ENCODE peak calls at places on chromosomes 4 and X, in ten cellular contexts. One of them, this sample, is unnamed.
A peak's percentile ranks its signal among the peaks of the same experiment; 100 is the strongest.

GRCh38 chr4:187019896-187020295 is 296.2 kb upstream of the FAT1 start:
- DNase-seq in fibroblast of lung: no peak
- DNase-seq in cardiac muscle cell: no peak
- DNase-seq in lung: no peak
- DNase-seq in astrocyte of the spinal cord: peak; percentile 24
- DNase-seq in bronchial epithelial cell: no peak
- DNase-seq in sigmoid colon: no peak
- DNase-seq in SK-N-SH: no peak
- DNase-seq in GM23338: peak; percentile 51
- DNase-seq in HFF-Myc: no peak
- DNase-seq in this sample: no peak

GRCh38 chr4:6191448-6192130 is 8.8 kb downstream of the JAKMIP1 start:
- DNase-seq in fibroblast of lung: no peak
- DNase-seq in cardiac muscle cell: no peak
- DNase-seq in lung: no peak
- DNase-seq in astrocyte of the spinal cord: no peak
- DNase-seq in bronchial epithelial cell: no peak
- DNase-seq in sigmoid colon: peak; percentile 30
- DNase-seq in SK-N-SH: no peak
- DNase-seq in GM23338: no peak
- DNase-seq in HFF-Myc: no peak
- DNase-seq in this sample: no peak

GRCh38 chrX:26845051-26845450 is 618.1 kb downstream of the PPP4R3C start:
- DNase-seq in fibroblast of lung: peak; percentile 84
- DNase-seq in cardiac muscle cell: no peak
- DNase-seq in lung: no peak
- DNase-seq in astrocyte of the spinal cord: peak; percentile 68
- DNase-seq in bronchial epithelial cell: no peak
- DNase-seq in sigmoid colon: no peak
- DNase-seq in SK-N-SH: no peak
- DNase-seq in GM23338: no peak
- DNase-seq in HFF-Myc: no peak
- DNase-seq in this sample: no peak

GRCh38 chr4:167842487-167842886 is 249.8 kb upstream of the ANXA10 start:
- DNase-seq in fibroblast of lung: no peak
- DNase-seq in cardiac muscle cell: no peak
- DNase-seq in lung: no peak
- DNase-seq in astrocyte of the spinal cord: no peak
- DNase-seq in bronchial epithelial cell: peak; percentile 75
- DNase-seq in sigmoid colon: no peak
- DNase-seq in SK-N-SH: no peak
- DNase-seq in GM23338: no peak
- DNase-seq in HFF-Myc: no peak
- DNase-seq in this sample: no peak

GRCh38 chrX:140040397-140040796 is 75.1 kb upstream of the CXorf66 start:
- DNase-seq in fibroblast of lung: no peak
- DNase-seq in cardiac muscle cell: no peak
- DNase-seq in lung: no peak
- DNase-seq in astrocyte of the spinal cord: peak; percentile 50
- DNase-seq in bronchial epithelial cell: peak; percentile 51
- DNase-seq in sigmoid colon: no peak
- DNase-seq in SK-N-SH: no peak
- DNase-seq in GM23338: no peak
- DNase-seq in HFF-Myc: no peak
- DNase-seq in this sample: no peak

GRCh38 chrX:30302957-30303356 is 6.2 kb downstream of the NR0B1 start:
- DNase-seq in fibroblast of lung: peak; percentile 37
- DNase-seq in cardiac muscle cell: no peak
- DNase-seq in lung: no peak
- DNase-seq in astrocyte of the spinal cord: no peak
- DNase-seq in bronchial epithelial cell: peak; percentile 57
- DNase-seq in sigmoid colon: no peak
- DNase-seq in SK-N-SH: no peak
- DNase-seq in GM23338: no peak
- DNase-seq in HFF-Myc: no peak
- DNase-seq in this sample: no peak

GRCh38 chr4:182808673-182809416 is 108.3 kb downstream of the DCTD start:
- DNase-seq in fibroblast of lung: no peak
- DNase-seq in cardiac muscle cell: no peak
- DNase-seq in lung: no peak
- DNase-seq in astrocyte of the spinal cord: no peak
- DNase-seq in bronchial epithelial cell: peak; percentile 34
- DNase-seq in sigmoid colon: no peak
- DNase-seq in SK-N-SH: no peak
- DNase-seq in GM23338: no peak
- DNase-seq in HFF-Myc: no peak
- DNase-seq in this sample: peak; percentile 18

GRCh38 chr4:188299161-188299560 is 159.9 kb downstream of the TRIML1 start:
- DNase-seq in fibroblast of lung: no peak
- DNase-seq in cardiac muscle cell: peak; percentile 7
- DNase-seq in lung: no peak
- DNase-seq in astrocyte of the spinal cord: no peak
- DNase-seq in bronchial epithelial cell: no peak
- DNase-seq in sigmoid colon: no peak
- DNase-seq in SK-N-SH: no peak
- DNase-seq in GM23338: no peak
- DNase-seq in HFF-Myc: no peak
- DNase-seq in this sample: no peak

GRCh38 chr4:98232202-98232601 is 29.0 kb upstream of the RAP1GDS1 start:
- DNase-seq in fibroblast of lung: peak; percentile 32
- DNase-seq in cardiac muscle cell: no peak
- DNase-seq in lung: no peak
- DNase-seq in astrocyte of the spinal cord: no peak
- DNase-seq in bronchial epithelial cell: peak; percentile 62
- DNase-seq in sigmoid colon: no peak
- DNase-seq in SK-N-SH: no peak
- DNase-seq in GM23338: no peak
- DNase-seq in HFF-Myc: peak; percentile 1
- DNase-seq in this sample: no peak

DNA sequence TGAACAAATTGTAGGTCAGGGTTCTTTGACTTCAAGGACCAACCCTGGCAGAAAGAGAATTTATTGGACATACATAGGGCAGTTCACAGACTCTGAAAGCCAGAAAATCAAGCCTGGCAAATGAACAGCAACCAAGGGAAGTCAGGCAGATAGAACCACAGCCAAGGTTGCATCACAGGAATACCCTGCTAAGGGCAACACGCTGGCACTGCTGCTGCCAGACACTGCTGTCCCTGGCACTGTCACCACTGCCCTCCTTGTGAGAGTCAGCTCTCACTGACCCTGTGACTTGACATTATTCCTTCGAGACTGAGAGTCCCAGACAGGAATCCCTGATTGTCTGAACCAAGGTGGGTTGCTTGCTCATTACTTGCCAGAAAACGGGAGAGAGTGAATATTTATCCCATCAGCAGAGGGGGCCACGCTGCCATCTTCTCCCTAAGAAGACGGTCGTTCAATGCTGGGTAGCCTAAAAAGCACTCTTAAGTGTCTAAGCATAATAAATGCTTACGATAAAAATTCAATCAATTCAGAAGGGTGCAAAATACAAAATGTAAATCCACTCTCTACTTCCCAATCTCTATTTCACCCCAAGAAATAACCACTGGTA is 23.2 kb upstream of the PTTG2 start:
- DNase-seq in fibroblast of lung: no peak
- DNase-seq in cardiac muscle cell: no peak
- DNase-seq in lung: no peak
- DNase-seq in astrocyte of the spinal cord: no peak
- DNase-seq in bronchial epithelial cell: no peak
- DNase-seq in sigmoid colon: no peak
- DNase-seq in SK-N-SH: no peak
- DNase-seq in GM23338: no peak
- DNase-seq in HFF-Myc: no peak
- DNase-seq in this sample: no peak
- TF ChIP-seq CTCF in fibroblast of lung: no peak
- TF ChIP-seq CTCF in cardiac muscle cell: no peak
- TF ChIP-seq CTCF in lung: no peak
- TF ChIP-seq CTCF in astrocyte of the spinal cord: no peak
- TF ChIP-seq CTCF in bronchial epithelial cell: no peak
- TF ChIP-seq CTCF in sigmoid colon: no peak
- TF ChIP-seq CTCF in SK-N-SH: no peak
- TF ChIP-seq CTCF in GM23338: no peak
- TF ChIP-seq CTCF in HFF-Myc: no peak
- TF ChIP-seq CTCF in this sample: no peak

DNA sequence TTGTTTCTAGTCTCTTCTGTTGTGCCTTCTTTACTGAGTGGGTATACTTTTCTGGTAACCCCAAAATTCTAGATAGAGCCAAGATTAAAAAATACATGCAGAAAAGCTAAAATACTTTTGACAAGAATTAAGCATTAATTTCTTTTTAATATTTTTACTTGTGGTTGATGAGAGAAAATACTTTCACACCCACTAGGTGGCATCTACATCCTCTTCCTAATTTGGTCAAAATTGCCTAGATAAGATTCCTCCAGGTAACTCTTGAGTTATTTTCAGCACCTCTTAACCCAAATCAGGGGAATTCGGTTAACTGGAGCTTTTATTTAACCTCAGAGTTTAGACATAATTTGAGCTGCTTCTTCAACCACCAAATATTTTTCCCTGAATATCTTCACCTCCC is 28.4 kb upstream of the COX7B2 start:
- DNase-seq in fibroblast of lung: peak; percentile 34
- DNase-seq in cardiac muscle cell: no peak
- DNase-seq in lung: no peak
- DNase-seq in astrocyte of the spinal cord: no peak
- DNase-seq in bronchial epithelial cell: no peak
- DNase-seq in sigmoid colon: no peak
- DNase-seq in SK-N-SH: no peak
- DNase-seq in GM23338: peak; percentile 58
- DNase-seq in HFF-Myc: no peak
- DNase-seq in this sample: no peak
- TF ChIP-seq CTCF in fibroblast of lung: peak; percentile 35
- TF ChIP-seq CTCF in cardiac muscle cell: peak; percentile 26
- TF ChIP-seq CTCF in lung: no peak
- TF ChIP-seq CTCF in astrocyte of the spinal cord: peak; percentile 32
- TF ChIP-seq CTCF in bronchial epithelial cell: peak; percentile 21
- TF ChIP-seq CTCF in sigmoid colon: no peak
- TF ChIP-seq CTCF in SK-N-SH: peak; percentile 45
- TF ChIP-seq CTCF in GM23338: peak; percentile 58
- TF ChIP-seq CTCF in HFF-Myc: no peak
- TF ChIP-seq CTCF in this sample: no peak

GRCh38 chrX:17005712-17006372 is 59.4 kb downstream of the REPS2 start:
- DNase-seq in fibroblast of lung: no peak
- DNase-seq in cardiac muscle cell: no peak
- DNase-seq in lung: no peak
- DNase-seq in astrocyte of the spinal cord: no peak
- DNase-seq in bronchial epithelial cell: peak; percentile 22
- DNase-seq in sigmoid colon: no peak
- DNase-seq in SK-N-SH: no peak
- DNase-seq in GM23338: no peak
- DNase-seq in HFF-Myc: no peak
- DNase-seq in this sample: no peak

GRCh38 chrX:17009856-17010650 is 63.6 kb downstream of the REPS2 start:
- DNase-seq in fibroblast of lung: no peak
- DNase-seq in cardiac muscle cell: no peak
- DNase-seq in lung: no peak
- DNase-seq in astrocyte of the spinal cord: no peak
- DNase-seq in bronchial epithelial cell: no peak
- DNase-seq in sigmoid colon: no peak
- DNase-seq in SK-N-SH: no peak
- DNase-seq in GM23338: no peak
- DNase-seq in HFF-Myc: no peak
- DNase-seq in this sample: no peak

DNA sequence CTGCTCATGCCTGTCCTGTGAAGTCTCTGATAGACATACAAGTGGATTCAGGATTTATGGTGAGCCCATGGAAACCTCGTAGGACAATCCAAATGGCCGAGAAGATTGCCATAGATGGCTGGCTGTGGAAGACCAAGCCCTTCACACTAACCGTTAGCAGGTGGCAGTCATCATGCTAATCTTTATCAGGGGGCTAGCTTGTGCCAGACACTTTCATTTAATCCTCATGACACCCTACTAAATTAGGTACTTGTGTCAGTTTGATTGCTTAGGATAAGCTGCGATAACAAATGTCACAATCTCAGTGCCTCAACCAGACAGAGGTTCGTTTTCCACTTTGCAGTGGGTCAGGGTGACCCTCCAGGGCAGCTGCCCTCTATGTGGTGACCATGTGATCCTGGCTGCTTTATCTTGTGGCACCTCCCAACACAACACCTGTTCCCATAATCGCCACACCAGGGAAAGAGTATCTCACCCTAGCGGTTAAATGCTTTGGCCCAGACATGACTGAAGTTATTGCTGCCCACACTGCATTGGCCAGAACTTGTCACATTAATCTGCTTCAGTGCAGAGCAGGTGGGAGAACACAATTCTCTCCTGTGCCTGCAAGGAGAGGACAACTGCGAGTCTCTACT is 60.8 kb downstream of the REPS2 start:
- DNase-seq in fibroblast of lung: peak; percentile 43
- DNase-seq in cardiac muscle cell: peak; percentile 23
- DNase-seq in lung: no peak
- DNase-seq in astrocyte of the spinal cord: peak; percentile 18
- DNase-seq in bronchial epithelial cell: no peak
- DNase-seq in sigmoid colon: no peak
- DNase-seq in SK-N-SH: peak; percentile 36
- DNase-seq in GM23338: peak; percentile 44
- DNase-seq in HFF-Myc: no peak
- DNase-seq in this sample: no peak
- TF ChIP-seq CTCF in fibroblast of lung: peak; percentile 54
- TF ChIP-seq CTCF in cardiac muscle cell: peak; percentile 33
- TF ChIP-seq CTCF in lung: no peak
- TF ChIP-seq CTCF in astrocyte of the spinal cord: peak; percentile 57
- TF ChIP-seq CTCF in bronchial epithelial cell: no peak
- TF ChIP-seq CTCF in sigmoid colon: no peak
- TF ChIP-seq CTCF in SK-N-SH: peak; percentile 53
- TF ChIP-seq CTCF in GM23338: peak; percentile 51
- TF ChIP-seq CTCF in HFF-Myc: peak; percentile 52
- TF ChIP-seq CTCF in this sample: no peak

GRCh38 chrX:108736509-108737479 is at the start of gene IRS4:
- DNase-seq in fibroblast of lung: no peak
- DNase-seq in cardiac muscle cell: peak; percentile 79
- DNase-seq in lung: no peak
- DNase-seq in astrocyte of the spinal cord: no peak
- DNase-seq in bronchial epithelial cell: peak; percentile 3
- DNase-seq in sigmoid colon: no peak
- DNase-seq in SK-N-SH: peak; percentile 46
- DNase-seq in GM23338: peak; percentile 90
- DNase-seq in HFF-Myc: no peak
- DNase-seq in this sample: no peak

GRCh38 chrX:108735680-108736508 is 469 bp downstream of the IRS4 start:
- DNase-seq in fibroblast of lung: peak; percentile 1
- DNase-seq in cardiac muscle cell: peak; percentile 36
- DNase-seq in lung: no peak
- DNase-seq in astrocyte of the spinal cord: peak; percentile 4
- DNase-seq in bronchial epithelial cell: peak; percentile 2
- DNase-seq in sigmoid colon: no peak
- DNase-seq in SK-N-SH: peak; percentile 41
- DNase-seq in GM23338: no peak
- DNase-seq in HFF-Myc: no peak
- DNase-seq in this sample: no peak

GRCh38 chrX:108734426-108734825 is 1.9 kb downstream of the IRS4 start:
- DNase-seq in fibroblast of lung: no peak
- DNase-seq in cardiac muscle cell: no peak
- DNase-seq in lung: no peak
- DNase-seq in astrocyte of the spinal cord: no peak
- DNase-seq in bronchial epithelial cell: no peak
- DNase-seq in sigmoid colon: no peak
- DNase-seq in SK-N-SH: peak; percentile 10
- DNase-seq in GM23338: no peak
- DNase-seq in HFF-Myc: no peak
- DNase-seq in this sample: no peak

GRCh38 chrX:108732630-108733321 is 3.6 kb downstream of the IRS4 start:
- DNase-seq in fibroblast of lung: no peak
- DNase-seq in cardiac muscle cell: peak; percentile 60
- DNase-seq in lung: no peak
- DNase-seq in astrocyte of the spinal cord: no peak
- DNase-seq in bronchial epithelial cell: no peak
- DNase-seq in sigmoid colon: no peak
- DNase-seq in SK-N-SH: peak; percentile 19
- DNase-seq in GM23338: peak; percentile 52
- DNase-seq in HFF-Myc: no peak
- DNase-seq in this sample: no peak

GRCh38 chrX:108735087-108735679 is 1.2 kb downstream of the IRS4 start:
- DNase-seq in fibroblast of lung: no peak
- DNase-seq in cardiac muscle cell: peak; percentile 34
- DNase-seq in lung: no peak
- DNase-seq in astrocyte of the spinal cord: no peak
- DNase-seq in bronchial epithelial cell: peak; percentile 1
- DNase-seq in sigmoid colon: no peak
- DNase-seq in SK-N-SH: peak; percentile 32
- DNase-seq in GM23338: peak; percentile 59
- DNase-seq in HFF-Myc: no peak
- DNase-seq in this sample: no peak
- TF ChIP-seq CTCF in fibroblast of lung: no peak
- TF ChIP-seq CTCF in cardiac muscle cell: no peak
- TF ChIP-seq CTCF in lung: no peak
- TF ChIP-seq CTCF in astrocyte of the spinal cord: peak; percentile 3
- TF ChIP-seq CTCF in bronchial epithelial cell: peak; percentile 39
- TF ChIP-seq CTCF in sigmoid colon: no peak
- TF ChIP-seq CTCF in SK-N-SH: peak; percentile 7
- TF ChIP-seq CTCF in GM23338: peak; percentile 33
- TF ChIP-seq CTCF in HFF-Myc: no peak
- TF ChIP-seq CTCF in this sample: no peak

This sample was measured in CD8-positive, alpha-beta T cell.